ENCODE peak calls at places on chromosome 12, in six cellular contexts. Q is GM12878, W is HepG2, E is HCT116, T is K562, G is SK-N-SH. H is an unnamed sample.

GRCh38 chr12:113103756-113104450 is 31.7 kb downstream of the RASAL1 start:
- DNase-seq in Q (no peak), W (peak), E (no peak), T (peak), G (peak), H (no peak)

GRCh38 chr12:97148941-97149559 is 242.0 kb downstream of the NEDD1 start:
- DNase-seq in Q (no peak), W (peak), E (peak), T (peak), G (peak), H (peak)

GRCh38 chr12:123532021-123532420 is 1.5 kb downstream of the RILPL1 start:
- DNase-seq in Q (peak), W (no peak), E (no peak), T (no peak), G (no peak), H (no peak)

GRCh38 chr12:4958697-4959375 is 49.1 kb downstream of the KCNA1 start:
- DNase-seq in Q (no peak), W (no peak), E (no peak), T (peak), G (no peak), H (no peak)

GRCh38 chr12:43692064-43692463 is 66.5 kb downstream of the PUS7L start:
- DNase-seq in Q (no peak), W (no peak), E (peak), T (peak), G (no peak), H (no peak)

GRCh38 chr12:52691076-52691764 is 11.0 kb upstream of the KRT1 start:
- DNase-seq in Q (no peak), W (no peak), E (no peak), T (no peak), G (peak), H (no peak)

GRCh38 chr12:90062799-90063198 is 354.2 kb upstream of the ATP2B1 start:
- DNase-seq in Q (no peak), W (peak), E (peak), T (peak), G (no peak), H (peak)

GRCh38 chr12:1171657-1172056 is 180.6 kb downstream of the ERC1 start:
- DNase-seq in Q (no peak), W (no peak), E (no peak), T (no peak), G (no peak), H (no peak)

GRCh38 chr12:23854598-23854997 is 94.9 kb downstream of the SOX5 start:
- DNase-seq in Q (no peak), W (no peak), E (no peak), T (no peak), G (no peak), H (no peak)

GRCh38 chr12:112153181-112153899 is 28.0 kb downstream of the TRAFD1 start:
- DNase-seq in Q (no peak), W (no peak), E (no peak), T (no peak), G (no peak), H (no peak)

GRCh38 chr12:16324772-16325171 is 22.7 kb upstream of the MGST1 start:
- DNase-seq in Q (no peak), W (no peak), E (no peak), T (no peak), G (no peak), H (no peak)

GRCh38 chr12:2460051-2460450 is 334.7 kb upstream of the FKBP4 start:
- DNase-seq in Q (no peak), W (no peak), E (no peak), T (no peak), G (no peak), H (no peak)

GRCh38 chr12:24244801-24245200 is 295.3 kb upstream of the SOX5 start:
- DNase-seq in Q (no peak), W (no peak), E (no peak), T (no peak), G (no peak), H (no peak)

GRCh38 chr12:22377731-22378496 is 43.4 kb upstream of the ST8SIA1 start:
- DNase-seq in Q (no peak), W (no peak), E (no peak), T (no peak), G (no peak), H (no peak)

GRCh38 chr12:527729-528128 is 68.0 kb downstream of the B4GALNT3 start:
- DNase-seq in Q (no peak), W (no peak), E (no peak), T (no peak), G (no peak), H (no peak)

GRCh38 chr12:57389033-57389432 is 41.8 kb downstream of the R3HDM2 start:
- DNase-seq in Q (no peak), W (no peak), E (peak), T (no peak), G (no peak), H (no peak)

GRCh38 chr12:11702959-11703358 is 53.5 kb downstream of the ETV6 start:
- DNase-seq in Q (no peak), W (no peak), E (no peak), T (no peak), G (no peak), H (no peak)

GRCh38 chr12:22332191-22332590 is 2.3 kb downstream of the ST8SIA1 start:
- DNase-seq in Q (no peak), W (no peak), E (no peak), T (no peak), G (no peak), H (no peak)

GRCh38 chr12:24776856-24777255 is 172.0 kb downstream of the BCAT1 start:
- DNase-seq in Q (no peak), W (no peak), E (no peak), T (no peak), G (no peak), H (no peak)

GRCh38 chr12:56237552-56237951 is 7.7 kb downstream of the SLC39A5 start:
- DNase-seq in Q (no peak), W (no peak), E (no peak), T (no peak), G (no peak), H (no peak)

GRCh38 chr12:56158926-56159461 is 835 bp downstream of the MYL6 start:
- DNase-seq in Q (no peak), W (peak), E (no peak), T (peak), G (peak), H (peak)

GRCh38 chr12:11166300-11166699 is 4.7 kb upstream of the SMIM10L1 start:
- DNase-seq in Q (no peak), W (no peak), E (no peak), T (no peak), G (no peak), H (no peak)

GRCh38 chr12:48015129-48015528 is 10.9 kb upstream of the COL2A1 start:
- DNase-seq in Q (no peak), W (no peak), E (no peak), T (no peak), G (no peak), H (no peak)

GRCh38 chr12:9897524-9897923 is 16.2 kb downstream of the KLRF2 start:
- DNase-seq in Q (no peak), W (no peak), E (no peak), T (no peak), G (no peak), H (no peak)

GRCh38 chr12:130978785-130979184 is 25.1 kb downstream of the ADGRD1 start:
- DNase-seq in Q (no peak), W (no peak), E (no peak), T (no peak), G (no peak), H (no peak)

GRCh38 chr12:114769634-114770033 is 85.7 kb upstream of the TBX3 start:
- DNase-seq in Q (no peak), W (peak), E (no peak), T (no peak), G (no peak), H (no peak)

GRCh38 chr12:121284551-121285390 is 11.7 kb downstream of the CAMKK2 start:
- DNase-seq in Q (no peak), W (no peak), E (no peak), T (no peak), G (no peak), H (no peak)

GRCh38 chr12:78085562-78086182 is 255.0 kb downstream of the NAV3 start:
- DNase-seq in Q (no peak), W (no peak), E (no peak), T (no peak), G (no peak), H (no peak)

DNA sequence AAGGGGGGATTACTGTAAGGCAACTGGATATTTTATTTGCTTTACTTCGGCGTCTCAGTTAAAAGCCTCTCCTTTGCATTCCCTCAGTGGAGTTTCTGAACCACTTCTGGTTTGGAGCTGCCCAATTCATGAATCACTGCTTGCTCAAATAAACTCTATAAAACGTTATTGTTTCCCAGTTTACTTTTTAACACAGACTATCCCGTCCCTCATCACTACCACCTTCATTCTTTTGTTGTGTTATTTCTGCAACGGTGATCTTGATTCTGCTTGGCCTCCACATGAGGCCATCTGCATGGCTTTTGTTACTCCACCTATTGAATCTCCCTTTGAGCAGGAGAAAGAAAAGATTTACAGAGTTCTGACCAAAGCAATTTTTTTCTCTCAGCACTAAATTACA is 104.0 kb upstream of the PLEKHA5 start:
- DNase-seq in Q (no peak), W (no peak), E (no peak), T (no peak), G (no peak), H (no peak)
- TF ChIP-seq JUND in Q (no peak), W (no peak), E (no peak), T (no peak), G (no peak), H (no peak)

DNA sequence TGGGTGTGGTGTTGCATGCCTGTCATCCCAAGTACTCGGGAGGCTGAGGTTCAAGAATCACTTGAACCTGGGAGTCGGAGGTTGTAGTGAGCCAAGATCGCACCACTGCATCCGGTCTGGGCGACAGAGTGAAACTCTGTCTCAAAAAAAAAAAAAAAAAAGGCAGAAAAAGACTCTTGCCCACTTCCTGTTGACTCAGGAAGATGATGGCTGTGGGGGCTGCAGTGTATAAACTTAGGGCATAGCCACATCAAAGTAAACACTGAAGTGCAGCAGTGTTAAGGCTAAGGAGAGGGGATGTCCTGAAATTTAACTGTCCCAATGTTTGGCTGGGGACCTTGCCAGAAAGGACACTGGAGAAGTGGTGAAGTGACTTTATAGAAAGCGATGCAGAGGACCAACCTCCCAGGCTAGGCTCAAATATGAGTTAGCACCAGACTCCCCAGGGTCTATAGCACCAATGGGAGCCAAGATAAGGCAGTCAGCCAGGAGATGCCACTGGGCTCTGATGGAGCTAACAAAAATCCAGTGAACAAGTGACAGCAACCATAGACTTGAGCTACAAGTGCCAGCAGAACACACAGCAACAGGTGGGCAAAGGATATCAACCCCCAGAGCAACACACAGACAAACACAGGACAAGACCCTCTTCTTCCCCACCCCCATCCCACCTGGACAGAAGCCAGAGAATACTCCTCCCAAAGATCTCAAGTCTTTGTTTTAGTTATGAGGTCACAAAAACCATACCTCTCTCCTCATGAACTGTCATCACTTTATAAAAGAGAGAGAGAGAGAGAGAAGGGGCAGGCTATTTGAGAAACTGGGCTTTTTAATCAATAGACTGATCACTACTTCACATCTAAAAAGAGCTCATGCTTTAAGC is 28.0 kb downstream of the NELL2 start:
- DNase-seq in Q (peak), W (no peak), E (no peak), T (no peak), G (no peak), H (no peak)
- TF ChIP-seq JUND in Q (no peak), W (no peak), E (no peak), T (no peak), G (no peak), H (no peak)

DNA sequence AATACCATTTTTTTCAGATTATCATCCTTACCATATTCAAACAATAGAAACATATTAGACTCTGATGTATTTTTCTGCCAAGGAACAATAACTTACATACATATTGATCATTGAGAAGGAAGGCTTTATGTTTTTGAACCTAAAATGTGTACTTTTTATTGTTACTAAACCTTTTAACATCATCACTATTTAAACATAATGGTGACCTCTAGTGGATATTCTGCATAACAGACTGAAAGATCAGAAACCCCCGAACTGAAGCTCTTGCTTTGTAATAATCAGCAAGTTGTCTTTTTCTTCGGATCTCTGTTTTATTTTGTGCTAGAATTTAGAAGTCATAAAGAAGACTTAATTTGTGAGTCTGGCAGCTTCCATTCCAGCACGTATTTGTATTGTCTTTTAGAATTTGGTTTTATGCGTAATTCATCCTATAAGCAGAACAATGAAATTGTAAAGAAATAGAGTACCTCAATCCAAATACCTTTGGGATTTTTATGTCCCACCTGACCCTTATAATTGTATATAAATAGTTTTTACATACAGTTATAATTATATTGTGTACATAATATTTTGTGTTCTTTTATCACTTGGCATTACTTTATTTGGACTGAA is 125.9 kb upstream of the ATF1 start:
- DNase-seq in Q (no peak), W (peak), E (no peak), T (peak), G (peak), H (peak)
- TF ChIP-seq JUND in Q (no peak), W (no peak), E (no peak), T (no peak), G (no peak), H (no peak)

GRCh38 chr12:94714378-94714777 is 64.0 kb upstream of the TMCC3 start:
- DNase-seq in Q (no peak), W (no peak), E (no peak), T (no peak), G (no peak), H (no peak)
- TF ChIP-seq JUND in Q (no peak), W (no peak), E (no peak), T (no peak), G (no peak), H (no peak)

GRCh38 chr12:60152756-60153155 is 556.9 kb downstream of the SLC16A7 start:
- DNase-seq in Q (no peak), W (no peak), E (no peak), T (no peak), G (no peak), H (no peak)

GRCh38 chr12:60144395-60144794 is 548.6 kb downstream of the SLC16A7 start:
- DNase-seq in Q (no peak), W (no peak), E (no peak), T (peak), G (no peak), H (no peak)

GRCh38 chr12:60148109-60148508 is 552.3 kb downstream of the SLC16A7 start:
- DNase-seq in Q (no peak), W (no peak), E (no peak), T (peak), G (no peak), H (no peak)

GRCh38 chr12:60148831-60149230 is 553.0 kb downstream of the SLC16A7 start:
- DNase-seq in Q (no peak), W (no peak), E (peak), T (no peak), G (no peak), H (no peak)
- TF ChIP-seq JUND in Q (no peak), W (no peak), E (no peak), T (no peak), G (peak), H (no peak)

GRCh38 chr12:6157482-6157881 is 33.0 kb upstream of the VWF start:
- DNase-seq in Q (no peak), W (no peak), E (no peak), T (no peak), G (no peak), H (no peak)

GRCh38 chr12:6158263-6158662 is 33.8 kb upstream of the VWF start:
- DNase-seq in Q (no peak), W (peak), E (no peak), T (no peak), G (no peak), H (no peak)

GRCh38 chr12:6158749-6159148 is 34.3 kb upstream of the VWF start:
- DNase-seq in Q (no peak), W (no peak), E (no peak), T (no peak), G (peak), H (no peak)

GRCh38 chr12:6163554-6164060 is 36.6 kb upstream of the CD9 start:
- DNase-seq in Q (no peak), W (no peak), E (no peak), T (no peak), G (no peak), H (no peak)

GRCh38 chr12:6161124-6161882 is 36.8 kb upstream of the VWF start:
- DNase-seq in Q (no peak), W (no peak), E (no peak), T (no peak), G (peak), H (no peak)
- TF ChIP-seq JUND in Q (no peak), W (no peak), E (no peak), T (no peak), G (no peak), H (no peak)